ENCODE peak calls at places on chromosomes 13 and 19, in seven cellular contexts. G is IMR-90, A is hepatocyte, H is A549, V is suprapubic skin, R is Peyer's patch, P is GM23338. Z is an unnamed sample. For H3K4me1, the result is how much of the 10 kb centered on the place peaks cover.

GRCh38 chr19:43527860-43528622 is 1.0 kb upstream of the ETHE1 start:
- DNase-seq in A (no peak), V (no peak), P (no peak), R (peak), H (no peak), G (no peak), Z (no peak)

GRCh38 chr19:16834747-16835146 is 5.5 kb downstream of the SIN3B start:
- DNase-seq in G (peak), V (no peak), A (no peak), H (no peak), R (no peak), P (no peak), Z (no peak)

GRCh38 chr13:38905861-38906260 is 84.8 kb downstream of the STOML3 start:
- DNase-seq in P (no peak), G (no peak), H (no peak), R (no peak), V (no peak), A (no peak), Z (no peak)

GRCh38 chr19:55578031-55578760 is 2.5 kb downstream of the ZNF579 start:
- DNase-seq in V (no peak), P (no peak), A (no peak), H (no peak), G (no peak), R (no peak), Z (no peak)

GRCh38 chr13:29991343-29991742 is 140.9 kb upstream of the UBL3 start:
- DNase-seq in A (no peak), R (no peak), P (no peak), H (no peak), G (peak), V (no peak), Z (no peak)

GRCh38 chr19:16778796-16779411 is 50.3 kb upstream of the SIN3B start:
- DNase-seq in V (no peak), H (peak), G (peak), P (peak), R (peak), A (peak), Z (peak)

GRCh38 chr19:45469132-45469834 is 1.5 kb downstream of the FOSB start:
- DNase-seq in G (peak), H (peak), P (peak), V (peak), R (peak), A (peak), Z (peak)

GRCh38 chr19:49295208-49295880 is 29.6 kb downstream of the SLC6A16 start:
- DNase-seq in G (no peak), A (no peak), R (no peak), P (no peak), H (no peak), V (no peak), Z (no peak)

GRCh38 chr13:20400774-20401173 is 124.9 kb downstream of the CRYL1 start:
- DNase-seq in G (peak), H (no peak), A (no peak), P (no peak), V (no peak), R (no peak), Z (no peak)

GRCh38 chr13:94641432-94641941 is 39.8 kb downstream of the GPR180 start:
- DNase-seq in V (no peak), R (no peak), G (peak), H (peak), A (peak), P (peak), Z (no peak)

GRCh38 chr19:4534836-4535658 is at the start of gene PLIN5:
- DNase-seq in P (peak), R (peak), G (peak), V (no peak), H (peak), A (peak), Z (peak)

GRCh38 chr13:97307882-97308624 is 85.9 kb downstream of the MBNL2 start:
- DNase-seq in H (peak), V (no peak), G (peak), P (peak), R (no peak), A (no peak), Z (no peak)

GRCh38 chr19:49758292-49758691 is 4.8 kb downstream of the TSKS start:
- DNase-seq in P (no peak), R (no peak), H (no peak), V (no peak), G (peak), A (no peak), Z (no peak)

GRCh38 chr13:42174344-42175162 is 97.4 kb upstream of the AKAP11 start:
- DNase-seq in G (peak), H (peak), V (no peak), A (peak), P (peak), R (no peak), Z (no peak)

GRCh38 chr19:55391702-55392615 is 6.2 kb downstream of the RPL28 start:
- DNase-seq in G (peak), H (no peak), R (no peak), A (no peak), V (no peak), P (peak), Z (no peak)

GRCh38 chr19:17889609-17890214 is 18.0 kb downstream of the SLC5A5 start:
- DNase-seq in A (peak), R (no peak), G (peak), V (no peak), H (no peak), P (peak), Z (no peak)

GRCh38 chr19:48186541-48186991 is 16.1 kb downstream of the ZSWIM9 start:
- DNase-seq in G (no peak), R (no peak), V (no peak), H (no peak), A (no peak), P (no peak), Z (no peak)

GRCh38 chr19:49342291-49342721 is 7.1 kb downstream of the CD37 start:
- DNase-seq in P (no peak), G (no peak), A (no peak), R (peak), V (no peak), H (no peak), Z (no peak)

GRCh38 chr13:110403315-110403714 is 96.2 kb downstream of the COL4A2 start:
- DNase-seq in G (peak), H (no peak), P (no peak), R (no peak), V (no peak), A (no peak), Z (no peak)

GRCh38 chr19:50796128-50796633 is 6.0 kb downstream of the ACP4 start:
- DNase-seq in H (peak), P (peak), R (no peak), V (no peak), A (no peak), G (no peak), Z (no peak)

GRCh38 chr13:96091164-96091931 is 1.4 kb downstream of the HS6ST3 start:
- DNase-seq in V (peak), A (peak), R (no peak), G (no peak), H (no peak), P (peak), Z (no peak)

GRCh38 chr13:110652231-110652730 is 36.9 kb downstream of the NAXD start:
- DNase-seq in G (no peak), P (no peak), A (no peak), R (no peak), H (no peak), V (no peak), Z (no peak)

GRCh38 chr13:79990048-79990447 is 350.9 kb downstream of the SPRY2 start:
- DNase-seq in G (peak), V (no peak), H (no peak), P (no peak), A (no peak), R (no peak), Z (no peak)

GRCh38 chr13:76828316-76828741 is 57.9 kb downstream of the KCTD12 start:
- DNase-seq in R (no peak), H (no peak), P (no peak), V (no peak), G (peak), A (no peak), Z (no peak)

GRCh38 chr19:7981661-7982060 is 23.8 kb downstream of the ELAVL1 start:
- DNase-seq in A (no peak), R (no peak), G (no peak), H (no peak), P (no peak), V (no peak), Z (no peak)

GRCh38 chr19:37654525-37654832 is 786 bp downstream of the ZFP30 start:
- DNase-seq in G (peak), P (peak), A (no peak), R (no peak), V (no peak), H (no peak), Z (no peak)

GRCh38 chr13:102978168-102978567 is 88.0 kb downstream of the SLC10A2 start:
- DNase-seq in V (no peak), P (no peak), A (no peak), G (no peak), H (no peak), R (no peak), Z (no peak)

GRCh38 chr19:5455367-5456129 is at the start of gene ZNRF4:
- DNase-seq in H (no peak), R (no peak), V (no peak), P (no peak), A (no peak), G (no peak), Z (no peak)

GRCh38 chr19:13056052-13056660 is 46.5 kb downstream of the LYL1 start:
- DNase-seq in V (peak), R (peak), H (no peak), G (peak), P (peak), A (peak), Z (peak)

GRCh38 chr19:47628058-47628771 is 19.3 kb downstream of the BICRA start:
- DNase-seq in G (no peak), R (no peak), P (no peak), H (no peak), V (no peak), A (no peak), Z (no peak)

GRCh38 chr13:23087884-23088283 is 92.9 kb upstream of the SGCG start:
- DNase-seq in R (no peak), P (peak), H (peak), G (peak), V (no peak), A (peak), Z (no peak)

GRCh38 chr13:22144806-22145205 is 473.9 kb downstream of the FGF9 start:
- DNase-seq in G (no peak), A (no peak), H (no peak), V (no peak), P (no peak), R (no peak), Z (no peak)

GRCh38 chr13:27847669-27848068 is 55.4 kb downstream of the GSX1 start:
- DNase-seq in H (no peak), G (no peak), V (no peak), A (no peak), R (no peak), P (no peak), Z (no peak)

GRCh38 chr19:8304841-8305621 is 3.1 kb downstream of the CD320 start:
- DNase-seq in V (peak), P (peak), A (peak), G (no peak), H (no peak), R (peak), Z (peak)

GRCh38 chr13:108690726-108691125 is 61.3 kb downstream of the MYO16 start:
- DNase-seq in R (no peak), P (no peak), G (no peak), A (no peak), V (no peak), H (no peak), Z (no peak)

GRCh38 chr19:17686592-17687042 is 1.5 kb downstream of the UNC13A start:
- DNase-seq in P (peak), V (no peak), H (peak), R (no peak), G (no peak), A (peak), Z (no peak)

GRCh38 chr19:41863209-41863931 is 3.3 kb downstream of the RPS19 start:
- DNase-seq in G (no peak), P (no peak), R (no peak), V (no peak), H (no peak), A (no peak), Z (no peak)

GRCh38 chr19:41861846-41862245 is 1.8 kb downstream of the RPS19 start:
- DNase-seq in R (no peak), P (no peak), A (no peak), H (no peak), V (no peak), G (no peak), Z (no peak)

GRCh38 chr19:41864374-41864773 is 4.3 kb downstream of the RPS19 start:
- DNase-seq in R (no peak), P (no peak), V (no peak), H (no peak), G (no peak), A (no peak), Z (no peak)

GRCh38 chr19:41861098-41861768 is 1.2 kb downstream of the RPS19 start:
- DNase-seq in V (no peak), P (no peak), A (no peak), H (no peak), R (no peak), G (no peak), Z (no peak)

GRCh38 chr19:41862445-41862986 is 2.5 kb downstream of the RPS19 start:
- DNase-seq in V (no peak), H (no peak), R (no peak), A (no peak), G (no peak), P (no peak), Z (no peak)
- H3K4me1 ChIP-seq in V (half or more), H (half or more), R (under half), A (under half), G (under half), P (under half), Z (under half)

GRCh38 chr13:65881561-65882155 is 1348.5 kb downstream of the PCDH9 start:
- DNase-seq in P (no peak), H (no peak), R (no peak), G (no peak), A (no peak), V (no peak), Z (no peak)

GRCh38 chr13:65882810-65883209 is 1347.3 kb downstream of the PCDH9 start:
- DNase-seq in P (peak), V (no peak), G (no peak), H (no peak), A (no peak), R (no peak), Z (no peak)
- TF ChIP-seq CTCF in P (peak), V (no peak), G (no peak), H (no peak), A (no peak), R (no peak), Z (no peak)

DNA sequence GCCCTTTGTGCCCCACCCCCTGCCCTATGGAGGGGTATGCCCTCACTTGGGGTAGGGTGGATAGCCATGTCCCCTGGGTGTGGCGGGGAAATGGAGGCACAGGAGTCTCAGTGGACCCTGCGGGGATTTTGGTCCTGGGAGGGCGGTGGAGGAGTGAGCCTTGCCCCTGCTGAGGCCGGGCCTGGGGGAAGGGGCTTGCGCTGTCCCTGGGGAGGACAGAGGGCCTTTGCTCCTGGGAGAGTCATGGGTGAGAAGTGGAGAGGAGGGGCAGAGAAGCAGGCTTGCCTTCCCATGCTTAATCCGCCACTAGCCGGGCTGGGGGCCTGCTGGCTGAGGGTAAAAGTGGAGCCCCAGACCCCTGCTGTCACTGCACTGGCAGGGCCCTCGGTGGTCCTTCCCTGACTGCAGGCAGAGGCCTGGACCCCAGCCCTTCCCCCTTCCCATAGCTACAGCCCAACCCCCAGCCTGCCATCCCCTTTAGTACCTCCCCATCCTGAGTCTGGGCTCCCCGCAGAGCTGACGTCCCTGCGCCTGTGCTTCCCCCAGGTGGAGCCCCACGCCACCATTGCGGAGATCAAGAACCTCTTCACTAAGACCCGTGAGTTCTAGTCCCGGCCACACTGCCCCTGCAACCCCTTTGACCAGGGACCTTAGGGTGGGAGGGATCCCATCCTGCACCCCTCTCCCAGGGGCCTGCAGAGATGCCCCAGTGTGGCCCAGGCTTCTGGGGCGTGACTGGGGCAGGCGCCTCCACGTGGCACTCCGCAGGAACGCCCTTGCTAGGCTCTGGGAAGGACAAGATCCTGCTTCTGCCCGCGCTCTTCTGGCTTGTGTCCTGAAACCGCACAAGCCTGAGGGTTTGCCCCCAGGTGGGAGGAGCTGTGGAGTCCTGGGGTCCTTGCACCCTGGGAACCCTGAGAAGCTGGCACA is 8.9 kb downstream of the NDUFB7 start:
- DNase-seq in P (peak), H (no peak), V (no peak), G (no peak), A (no peak), R (no peak), Z (no peak)
- H3K27ac ChIP-seq in P (peak), H (no peak), V (peak), G (no peak), A (no peak), R (no peak), Z (peak)

DNA sequence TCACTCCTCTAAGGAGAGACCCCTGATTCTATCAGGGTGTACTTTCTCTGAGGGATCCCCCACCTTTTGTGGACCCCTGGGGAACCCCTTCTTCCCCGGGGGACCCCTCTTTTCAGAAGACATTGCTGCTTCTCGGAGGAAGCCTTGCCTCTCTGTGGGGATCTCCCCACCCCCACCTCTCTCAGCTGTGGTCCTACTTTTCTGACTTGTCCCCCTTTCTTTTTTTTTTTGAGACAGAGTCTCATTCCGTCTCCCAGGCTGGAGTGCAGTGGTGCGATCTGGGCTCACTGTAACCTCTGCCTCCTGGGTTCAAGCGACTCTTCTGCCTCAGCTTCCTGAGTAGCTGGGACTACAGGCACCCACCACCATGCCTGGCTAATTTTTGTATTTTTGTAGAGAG is 18.4 kb upstream of the GATAD2A start:
- DNase-seq in A (no peak), H (no peak), G (no peak), P (no peak), R (no peak), V (no peak), Z (no peak)
- H3K4me1 ChIP-seq in A (under half), H (under half), G (under half), P (under half), R (under half), V (half or more), Z (under half)

GRCh38 chr13:84571264-84571663 is 689.0 kb upstream of the SLITRK1 start:
- DNase-seq in G (peak), P (peak), A (no peak), R (no peak), V (no peak), H (no peak), Z (no peak)
- TF ChIP-seq CTCF in G (no peak), P (peak), A (no peak), R (no peak), V (no peak), H (no peak), Z (no peak)

GRCh38 chr19:1065606-1066109 is 1.3 kb upstream of the ARHGAP45 start:
- DNase-seq in A (peak), G (no peak), V (no peak), R (peak), P (peak), H (no peak), Z (peak)

GRCh38 chr19:1063909-1064660 is 2.9 kb upstream of the ARHGAP45 start:
- DNase-seq in G (no peak), R (no peak), A (no peak), P (peak), H (no peak), V (no peak), Z (no peak)

GRCh38 chr19:1063030-1063908 is 3.7 kb upstream of the ARHGAP45 start:
- DNase-seq in H (peak), V (no peak), G (no peak), A (no peak), P (peak), R (no peak), Z (no peak)

GRCh38 chr19:1066251-1066747 is 668 bp upstream of the ARHGAP45 start:
- DNase-seq in G (no peak), A (peak), H (no peak), R (peak), P (peak), V (no peak), Z (no peak)

DNA sequence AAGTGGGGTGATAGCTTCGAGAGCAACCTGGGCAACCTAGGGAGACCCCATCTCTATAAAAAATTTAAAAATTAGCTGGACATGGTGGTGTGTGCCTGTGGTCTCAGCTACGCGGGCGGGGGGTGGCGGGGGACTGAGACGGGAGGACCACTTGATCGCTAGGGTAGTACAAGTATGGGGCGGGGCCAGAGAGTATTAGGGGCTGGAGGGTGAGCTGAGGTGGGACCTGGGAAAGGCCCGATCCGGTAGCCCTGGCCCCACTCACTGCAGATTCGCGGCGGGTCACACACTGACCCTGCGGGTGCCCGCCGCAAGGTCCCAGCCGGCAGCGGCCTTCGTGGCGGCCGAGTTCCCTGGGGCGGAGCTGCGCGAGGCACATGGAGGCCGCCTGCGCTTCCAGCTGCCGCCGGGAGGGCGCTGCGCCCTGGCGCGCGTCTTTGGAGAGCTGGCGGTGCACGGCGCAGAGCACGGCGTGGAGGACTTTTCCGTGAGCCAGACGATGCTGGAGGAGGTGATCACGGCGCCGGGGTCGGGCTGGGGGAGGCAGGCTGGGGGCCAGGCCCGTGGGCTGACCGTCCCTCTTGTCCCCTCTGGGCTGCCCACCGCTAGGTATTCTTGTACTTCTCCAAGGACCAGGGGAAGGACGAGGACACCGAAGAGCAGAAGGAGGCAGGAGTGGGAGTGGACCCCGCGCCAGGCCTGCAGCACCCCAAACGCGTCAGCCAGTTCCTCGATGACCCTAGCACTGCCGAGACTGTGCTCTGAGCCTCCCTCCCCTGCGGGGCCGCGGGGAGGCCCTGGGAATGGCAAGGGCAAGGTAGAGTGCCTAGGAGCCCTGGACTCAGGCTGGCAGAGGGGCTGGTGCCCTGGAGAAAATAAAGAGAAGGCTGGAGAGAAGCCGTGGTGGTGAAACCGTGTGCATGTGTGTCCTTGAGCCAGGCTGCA is 2.0 kb upstream of the ARHGAP45 start:
- DNase-seq in H (peak), P (peak), G (peak), A (peak), V (no peak), R (peak), Z (peak)
- H3K27ac ChIP-seq in H (peak), P (no peak), G (no peak), A (peak), V (no peak), R (peak), Z (no peak)

Z was measured in lung.